ENCODE peak calls at places on chromosome 1, in nine cellular contexts. Z is fibroblast of lung; V is effector memory CD4-positive, alpha-beta T cell; T is adrenal gland; P is aorta; S is psoas muscle; N is tibial nerve; W is pancreas; I is body of pancreas. J is an unnamed sample.

GRCh38 chr1:21270086-21270689 is 20.1 kb downstream of the ECE1 start:
- DNase-seq in Z (peak; percentile 61), V (peak; percentile 67), T (peak; percentile 91), P (peak; percentile 83), S (peak; percentile 85), N (peak; percentile 65), W (peak; percentile 80), I (peak; percentile 82), J (peak; percentile 75)

GRCh38 chr1:38284953-38285352 is 238.4 kb upstream of the POU3F1 start:
- DNase-seq in Z (no peak), V (no peak), T (peak; percentile 60), P (no peak), S (no peak), N (no peak), W (no peak), I (no peak), J (no peak)

GRCh38 chr1:11893907-11894251 is 32.3 kb downstream of the KIAA2013 start:
- DNase-seq in Z (peak; percentile 29), V (peak; percentile 37), T (peak; percentile 67), P (peak; percentile 66), S (peak; percentile 85), N (no peak), W (peak; percentile 74), I (peak; percentile 63), J (peak; percentile 43)

GRCh38 chr1:171245458-171246064 is 2.7 kb upstream of the FMO1 start:
- DNase-seq in Z (peak; percentile 47), V (no peak), T (peak; percentile 52), P (no peak), S (no peak), N (no peak), W (peak; percentile 40), I (peak; percentile 51), J (peak; percentile 52)

GRCh38 chr1:173353346-173353745 is 123.8 kb upstream of the PRDX6 start:
- DNase-seq in Z (no peak), V (no peak), T (no peak), P (no peak), S (no peak), N (no peak), W (no peak), I (no peak), J (no peak)

GRCh38 chr1:116380499-116381316 is 7.7 kb downstream of the ATP1A1 start:
- DNase-seq in Z (no peak), V (no peak), T (no peak), P (no peak), S (no peak), N (no peak), W (no peak), I (no peak), J (no peak)

GRCh38 chr1:116506132-116507004 is 64.5 kb downstream of the CD58 start:
- DNase-seq in Z (no peak), V (no peak), T (no peak), P (no peak), S (no peak), N (no peak), W (no peak), I (no peak), J (no peak)

GRCh38 chr1:229042482-229042881 is 228.4 kb upstream of the RAB4A start:
- DNase-seq in Z (no peak), V (no peak), T (no peak), P (no peak), S (no peak), N (no peak), W (no peak), I (no peak), J (no peak)

GRCh38 chr1:87867631-87868030 is 539.0 kb downstream of the LMO4 start:
- DNase-seq in Z (peak; percentile 4), V (no peak), T (no peak), P (no peak), S (no peak), N (no peak), W (no peak), I (no peak), J (no peak)

GRCh38 chr1:3805038-3805437 is 8.7 kb upstream of the LRRC47 start:
- DNase-seq in Z (no peak), V (no peak), T (no peak), P (no peak), S (no peak), N (no peak), W (no peak), I (no peak), J (no peak)

GRCh38 chr1:91166106-91166712 is 144.4 kb upstream of the ZNF644 start:
- DNase-seq in Z (peak; percentile 71), V (no peak), T (peak; percentile 53), P (no peak), S (peak; percentile 64), N (no peak), W (peak; percentile 41), I (peak; percentile 55), J (peak; percentile 79)

GRCh38 chr1:178046856-178047255 is 47.0 kb upstream of the RASAL2 start:
- DNase-seq in Z (no peak), V (no peak), T (no peak), P (no peak), S (no peak), N (no peak), W (no peak), I (no peak), J (no peak)
- H3K4me1 ChIP-seq in Z (no peaks in the 10 kb centered on the region), V (no peaks in the 10 kb centered on the region), T (no peaks in the 10 kb centered on the region), P (no peaks in the 10 kb centered on the region), S (no peaks in the 10 kb centered on the region), N (no peaks in the 10 kb centered on the region), W (no peaks in the 10 kb centered on the region), I (peaks cover 17% of the 10 kb centered on the region), J (peaks cover 19% of the 10 kb centered on the region)

DNA sequence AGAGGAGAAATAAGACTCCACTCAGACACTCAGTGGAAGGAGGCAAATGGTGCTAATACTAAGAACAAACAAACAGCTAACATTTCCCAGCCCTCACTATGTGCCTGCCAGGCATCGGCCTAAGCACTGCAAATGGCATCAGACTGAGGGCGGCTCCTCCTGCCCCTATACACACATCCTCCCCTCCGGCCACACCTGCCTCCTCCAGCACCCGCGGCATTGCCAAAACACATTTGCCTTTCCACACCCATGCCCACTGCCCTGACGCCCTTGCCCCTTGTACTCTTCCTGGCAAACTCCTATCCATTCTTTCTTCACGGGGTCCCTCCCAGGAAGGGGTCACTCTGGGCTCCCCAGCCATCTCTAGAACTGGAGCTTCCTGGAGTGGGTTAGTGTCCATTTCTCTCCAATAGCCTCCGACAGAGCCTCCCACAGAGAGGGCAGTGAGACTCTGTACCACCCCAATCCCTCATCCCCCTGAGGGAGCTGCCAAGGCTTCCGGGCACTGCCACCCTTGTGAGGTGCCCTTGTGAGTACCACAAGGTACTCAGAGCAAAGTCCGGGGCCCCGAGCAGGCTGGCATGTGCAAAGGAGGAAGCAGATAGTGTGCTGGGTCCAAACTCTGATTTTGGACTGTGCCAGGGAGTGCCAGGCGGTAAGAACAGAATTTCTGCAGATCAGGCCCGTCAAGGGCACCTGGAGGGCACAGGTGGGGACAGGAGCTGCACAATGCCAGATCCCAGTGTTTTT is 959 bp downstream of the AKR7A3 start:
- DNase-seq in Z (no peak), V (no peak), T (no peak), P (no peak), S (no peak), N (no peak), W (peak; percentile 52), I (peak; percentile 65), J (no peak)
- H3K27me3 ChIP-seq in Z (no peaks in the 10 kb centered on the region), V (no peaks in the 10 kb centered on the region), T (no peaks in the 10 kb centered on the region), P (no peaks in the 10 kb centered on the region), S (no peaks in the 10 kb centered on the region), N (no peaks in the 10 kb centered on the region), W (no peaks in the 10 kb centered on the region), I (no peaks in the 10 kb centered on the region), J (no peaks in the 10 kb centered on the region)

DNA sequence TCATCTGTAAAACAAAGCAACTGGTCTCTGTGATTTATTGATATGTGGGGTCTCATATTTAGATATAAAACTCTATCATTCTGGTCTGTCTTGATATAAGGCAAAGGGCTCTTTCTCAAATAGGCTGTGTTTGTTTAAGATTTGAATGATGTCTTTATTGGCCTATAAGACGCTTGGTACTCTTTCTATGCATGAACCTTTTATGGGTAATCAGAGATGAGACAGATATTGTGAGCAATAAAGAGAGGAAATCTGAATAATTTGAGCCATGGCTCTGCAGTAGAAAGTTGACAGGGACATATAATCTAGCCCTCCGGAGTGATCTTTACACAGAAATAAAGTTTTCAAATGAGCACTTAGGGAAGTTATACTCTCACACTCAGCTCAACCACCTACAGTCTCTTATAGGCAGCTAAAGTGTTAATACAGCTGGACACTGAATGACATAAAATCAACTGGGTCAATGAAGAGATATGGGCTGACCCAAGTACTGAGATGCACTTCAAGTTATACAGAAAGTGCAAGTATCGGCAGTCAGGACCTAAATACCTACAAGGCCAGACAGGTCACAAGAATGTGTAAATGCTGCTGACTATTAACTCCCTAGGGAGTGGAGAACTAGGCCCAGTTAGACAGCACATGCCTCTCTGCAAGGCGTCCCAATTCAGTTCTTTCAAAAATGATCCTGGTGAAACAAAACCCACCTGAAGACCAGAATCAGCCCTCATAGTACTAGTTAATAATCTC is 111.0 kb downstream of the PTPN14 start:
- DNase-seq in Z (no peak), V (no peak), T (no peak), P (no peak), S (no peak), N (no peak), W (no peak), I (no peak), J (peak; percentile 49)
- H3K4me1 ChIP-seq in Z (peaks cover 11% of the 10 kb centered on the region), V (peaks cover 5% of the 10 kb centered on the region), T (peaks cover 17% of the 10 kb centered on the region), P (peaks cover 2% of the 10 kb centered on the region), S (peaks cover 61% of the 10 kb centered on the region), N (no peaks in the 10 kb centered on the region), W (peaks cover 24% of the 10 kb centered on the region), I (peaks cover 35% of the 10 kb centered on the region), J (peaks cover 86% of the 10 kb centered on the region)

GRCh38 chr1:214338212-214338611 is 57.3 kb downstream of the SMYD2 start:
- DNase-seq in Z (no peak), V (no peak), T (no peak), P (no peak), S (no peak), N (no peak), W (no peak), I (no peak), J (no peak)

GRCh38 chr1:214332950-214333798 is 52.2 kb downstream of the SMYD2 start:
- DNase-seq in Z (peak; percentile 70), V (no peak), T (peak; percentile 83), P (peak; percentile 63), S (peak; percentile 77), N (peak; percentile 31), W (peak; percentile 57), I (peak; percentile 54), J (peak; percentile 73)

GRCh38 chr1:214335567-214335966 is 54.6 kb downstream of the SMYD2 start:
- DNase-seq in Z (no peak), V (no peak), T (no peak), P (no peak), S (no peak), N (no peak), W (no peak), I (no peak), J (peak; percentile 58)

GRCh38 chr1:214337536-214337935 is 56.6 kb downstream of the SMYD2 start:
- DNase-seq in Z (peak; percentile 52), V (no peak), T (no peak), P (no peak), S (no peak), N (no peak), W (no peak), I (peak; percentile 22), J (peak; percentile 40)

DNA sequence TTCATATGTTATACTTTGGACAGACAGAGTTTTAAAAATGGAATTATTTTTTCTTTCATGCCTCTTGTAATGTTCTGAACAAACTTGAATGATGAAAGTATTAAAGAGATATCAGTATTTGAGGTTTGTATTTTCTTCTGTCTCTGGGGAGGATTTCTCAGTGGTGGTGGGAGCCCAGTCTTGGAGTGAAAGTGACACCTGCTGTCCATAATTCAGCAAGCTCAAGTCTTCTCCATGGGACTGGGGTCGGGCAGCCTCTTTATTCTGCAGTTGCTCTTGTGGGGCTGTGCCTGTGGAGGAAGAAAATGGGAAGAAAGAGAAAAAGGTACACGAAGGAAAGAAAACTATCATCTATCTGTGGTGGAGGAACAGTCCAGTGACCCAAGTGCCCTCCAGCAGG is 56.1 kb downstream of the SMYD2 start:
- DNase-seq in Z (no peak), V (no peak), T (no peak), P (no peak), S (no peak), N (no peak), W (no peak), I (no peak), J (no peak)
- H3K27me3 ChIP-seq in Z (no peaks in the 10 kb centered on the region), V (no peaks in the 10 kb centered on the region), T (no peaks in the 10 kb centered on the region), P (no peaks in the 10 kb centered on the region), S (no peaks in the 10 kb centered on the region), N (no peaks in the 10 kb centered on the region), W (no peaks in the 10 kb centered on the region), I (no peaks in the 10 kb centered on the region), J (no peaks in the 10 kb centered on the region)

J was measured in A673.